ENCODE peak calls at places on chromosomes 16 and 17, in six cellular contexts. W, T, B, J, R and G are unnamed samples. For H3K4me1, the result is how much of the 10 kb centered on the place peaks cover.

GRCh38 chr17:51087072-51087757 is 33.5 kb downstream of the SPAG9 start:
- DNase-seq in W (no peak), T (no peak), B (peak), J (no peak), R (no peak), G (no peak)

GRCh38 chr17:40168262-40168832 is 8.9 kb upstream of the RAPGEFL1 start:
- DNase-seq in W (peak), T (peak), B (peak), J (peak), R (no peak), G (no peak)

GRCh38 chr16:64182985-64183384 is 938.9 kb downstream of the CDH11 start:
- DNase-seq in W (no peak), T (no peak), B (no peak), J (peak), R (no peak), G (no peak)

GRCh38 chr16:24820522-24820921 is 25.2 kb upstream of the SLC5A11 start:
- DNase-seq in W (no peak), T (no peak), B (no peak), J (no peak), R (no peak), G (no peak)

GRCh38 chr17:82328141-82328993 is 5.2 kb downstream of the SECTM1 start:
- DNase-seq in W (no peak), T (no peak), B (no peak), J (no peak), R (no peak), G (no peak)

GRCh38 chr16:48408688-48409087 is 23.5 kb upstream of the SIAH1 start:
- DNase-seq in W (no peak), T (no peak), B (peak), J (peak), R (no peak), G (peak)

GRCh38 chr16:85898521-85899442 is at the start of gene IRF8:
- DNase-seq in W (peak), T (no peak), B (no peak), J (peak), R (no peak), G (peak)

GRCh38 chr16:78490847-78491246 is 391.4 kb downstream of the WWOX start:
- DNase-seq in W (no peak), T (no peak), B (no peak), J (no peak), R (no peak), G (no peak)

GRCh38 chr17:64694207-64694606 is 32.1 kb upstream of the SMURF2 start:
- DNase-seq in W (no peak), T (peak), B (peak), J (peak), R (no peak), G (peak)

GRCh38 chr17:66652840-66653507 is 181.9 kb upstream of the CACNG5 start:
- DNase-seq in W (no peak), T (no peak), B (peak), J (no peak), R (no peak), G (no peak)

GRCh38 chr17:17516941-17517720 is 20.9 kb upstream of the RASD1 start:
- DNase-seq in W (no peak), T (no peak), B (no peak), J (no peak), R (no peak), G (no peak)

GRCh38 chr16:81378049-81378448 is 63.3 kb downstream of the GAN start:
- DNase-seq in W (no peak), T (no peak), B (no peak), J (no peak), R (no peak), G (no peak)

GRCh38 chr16:53034306-53034705 is 18.4 kb downstream of the CHD9NB start:
- DNase-seq in W (no peak), T (no peak), B (no peak), J (no peak), R (no peak), G (no peak)

GRCh38 chr16:16139061-16139460 is 84.2 kb downstream of the ABCC6 start:
- DNase-seq in W (no peak), T (no peak), B (no peak), J (no peak), R (no peak), G (no peak)

DNA sequence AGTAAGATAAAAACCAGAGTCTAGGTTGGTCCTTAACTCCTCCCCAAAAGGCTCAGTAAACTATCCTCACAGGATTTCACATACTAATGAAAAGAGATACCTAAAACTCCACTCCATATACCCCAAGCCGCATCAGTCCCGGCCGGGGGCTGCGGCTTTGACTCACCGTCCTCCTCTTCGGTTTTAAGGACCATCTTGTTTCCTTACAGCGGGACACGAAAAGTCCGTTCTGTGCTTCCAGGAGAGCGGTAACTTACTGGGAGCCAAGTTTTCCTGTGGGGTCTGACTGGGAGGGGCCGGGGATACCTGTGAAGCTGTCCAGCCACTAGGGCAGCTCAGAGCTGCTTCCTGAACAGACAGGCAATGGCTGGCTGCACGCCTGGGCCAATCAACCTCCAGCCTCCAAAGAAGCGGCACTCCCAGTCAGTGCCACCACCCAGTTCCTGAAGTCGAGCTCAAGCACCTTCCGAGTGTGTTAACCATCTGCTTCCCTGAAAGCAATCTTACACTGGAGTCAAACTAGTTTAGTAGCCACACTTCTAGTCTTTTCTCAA is 45.5 kb downstream of the CYTH1 start:
- DNase-seq in W (peak), T (peak), B (peak), J (peak), R (no peak), G (peak)
- H3K4me1 ChIP-seq in W (under half), T (under half), B (under half), J (under half), R (under half), G (half or more)

GRCh38 chr16:80120899-80121521 is 419.8 kb upstream of the DYNLRB2 start:
- DNase-seq in W (no peak), T (no peak), B (no peak), J (no peak), R (no peak), G (no peak)

GRCh38 chr16:80121522-80121909 is 419.3 kb upstream of the DYNLRB2 start:
- DNase-seq in W (no peak), T (no peak), B (no peak), J (no peak), R (no peak), G (no peak)

GRCh38 chr16:80125677-80126076 is 415.1 kb upstream of the DYNLRB2 start:
- DNase-seq in W (no peak), T (no peak), B (no peak), J (peak), R (no peak), G (no peak)

GRCh38 chr16:80123189-80123588 is 417.6 kb upstream of the DYNLRB2 start:
- DNase-seq in W (no peak), T (no peak), B (no peak), J (no peak), R (no peak), G (no peak)

GRCh38 chr16:80122155-80122554 is 418.6 kb upstream of the DYNLRB2 start:
- DNase-seq in W (no peak), T (no peak), B (no peak), J (peak), R (no peak), G (no peak)
- H3K4me3 ChIP-seq in W (no peak), T (no peak), B (no peak), J (no peak), R (no peak), G (no peak)

GRCh38 chr16:57809276-57809793 is 7.0 kb upstream of the KIFC3 start:
- DNase-seq in W (no peak), T (no peak), B (no peak), J (no peak), R (no peak), G (no peak)

GRCh38 chr16:57807968-57808528 is 5.8 kb upstream of the KIFC3 start:
- DNase-seq in W (peak), T (peak), B (peak), J (peak), R (no peak), G (peak)

GRCh38 chr16:57809843-57810196 is 7.5 kb upstream of the KIFC3 start:
- DNase-seq in W (no peak), T (no peak), B (peak), J (no peak), R (no peak), G (no peak)

GRCh38 chr16:57807252-57807967 is 5.1 kb upstream of the KIFC3 start:
- DNase-seq in W (no peak), T (peak), B (peak), J (no peak), R (no peak), G (no peak)

DNA sequence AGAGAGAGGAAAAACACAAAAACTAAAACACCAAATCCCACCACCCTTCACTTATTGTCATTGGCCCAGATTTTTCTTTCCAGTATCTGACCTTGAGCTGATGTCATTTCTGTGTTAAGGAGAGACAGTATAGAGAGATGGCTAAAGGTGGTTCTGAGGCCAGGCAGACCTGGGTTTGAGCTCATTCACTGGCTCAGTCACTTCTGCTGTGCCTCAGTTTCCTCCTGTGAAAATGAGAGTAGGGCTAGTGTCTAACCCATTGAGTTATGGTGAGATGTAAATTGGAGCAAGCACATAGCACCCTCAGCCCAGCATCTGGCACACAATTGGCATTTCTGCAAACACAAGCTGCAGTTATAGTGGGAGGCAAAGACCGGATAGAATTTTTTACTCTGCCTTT is 6.3 kb upstream of the KIFC3 start:
- DNase-seq in W (no peak), T (no peak), B (no peak), J (no peak), R (no peak), G (no peak)
- H3K4me1 ChIP-seq in W (under half), T (half or more), B (half or more), J (under half), R (under half), G (half or more)

GRCh38 chr16:69724981-69725479 is 1.3 kb downstream of the NQO1 start:
- DNase-seq in W (peak), T (no peak), B (no peak), J (no peak), R (no peak), G (no peak)

GRCh38 chr16:69726313-69727060 is at the start of gene NQO1:
- DNase-seq in W (peak), T (peak), B (peak), J (peak), R (peak), G (peak)

GRCh38 chr16:69725480-69726312 is 664 bp downstream of the NQO1 start:
- DNase-seq in W (no peak), T (no peak), B (no peak), J (no peak), R (no peak), G (no peak)

GRCh38 chr16:69724414-69724873 is 1.9 kb downstream of the NQO1 start:
- DNase-seq in W (no peak), T (no peak), B (no peak), J (no peak), R (no peak), G (no peak)

GRCh38 chr16:69727916-69728270 is 1.5 kb upstream of the NQO1 start:
- DNase-seq in W (no peak), T (no peak), B (peak), J (peak), R (no peak), G (peak)
- H3K4me3 ChIP-seq in W (peak), T (peak), B (peak), J (no peak), R (no peak), G (peak)

DNA sequence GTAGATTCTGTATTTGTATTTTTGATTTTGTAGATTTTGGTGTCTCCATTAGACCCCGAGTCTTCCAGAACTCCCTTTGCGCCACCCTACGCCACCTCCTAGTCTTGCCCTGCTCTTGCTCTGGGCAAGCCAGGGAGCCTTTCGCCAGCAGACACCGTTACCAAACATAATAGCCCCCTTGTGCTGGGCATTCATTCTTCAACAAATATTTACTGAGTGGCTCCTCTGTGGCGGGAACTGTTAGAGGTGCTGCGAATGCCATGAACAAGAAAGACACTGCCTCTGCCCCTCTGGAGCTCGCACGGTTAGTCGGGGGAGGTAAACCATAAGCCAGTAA is 841 bp upstream of the GPT2 start:
- DNase-seq in W (no peak), T (no peak), B (no peak), J (no peak), R (no peak), G (no peak)
- H3K4me1 ChIP-seq in W (under half), T (under half), B (under half), J (under half), R (under half), G (under half)

GRCh38 chr16:89176147-89176690 is 4.7 kb downstream of the CDH15 start:
- DNase-seq in W (no peak), T (no peak), B (no peak), J (no peak), R (no peak), G (no peak)
- H3K4me3 ChIP-seq in W (no peak), T (no peak), B (no peak), J (no peak), R (no peak), G (no peak)